ENCODE peak calls at places on chromosomes 5 and 9, in six cellular contexts. V, G, E, Q, H and P are unnamed samples.

GRCh38 chr5:81626524-81626923 is 124.4 kb downstream of the SSBP2 start:
- DNase-seq in V (peak; percentile 67), G (peak; percentile 93), E (no peak), Q (no peak), H (peak; percentile 92), P (no peak)

GRCh38 chr5:1522601-1523479 is 920 bp downstream of the LPCAT1 start:
- DNase-seq in V (no peak), G (peak; percentile 41), E (no peak), Q (peak; percentile 38), H (peak; percentile 18), P (no peak)

GRCh38 chr9:129108805-129109370 is 1.7 kb downstream of the CRAT start:
- DNase-seq in V (peak; percentile 66), G (no peak), E (no peak), Q (no peak), H (no peak), P (no peak)

GRCh38 chr5:14364096-14364495 is 217.5 kb upstream of the OTULINL start:
- DNase-seq in V (peak; percentile 5), G (peak; percentile 22), E (no peak), Q (no peak), H (no peak), P (peak; percentile 60)

GRCh38 chr9:23825700-23826099 is 340 bp downstream of the ELAVL2 start:
- DNase-seq in V (peak; percentile 17), G (no peak), E (no peak), Q (no peak), H (no peak), P (no peak)

GRCh38 chr5:39670955-39671354 is 246.2 kb upstream of the DAB2 start:
- DNase-seq in V (no peak), G (no peak), E (no peak), Q (no peak), H (no peak), P (no peak)

GRCh38 chr5:134209477-134210240 is 16.2 kb downstream of the PPP2CA start:
- DNase-seq in V (no peak), G (no peak), E (no peak), Q (no peak), H (no peak), P (no peak)

GRCh38 chr9:133107245-133107722 is 13.8 kb downstream of the RALGDS start:
- DNase-seq in V (no peak), G (no peak), E (no peak), Q (no peak), H (no peak), P (no peak)

GRCh38 chr9:4665357-4665756 is 923 bp downstream of the SPATA6L start:
- DNase-seq in V (peak; percentile 87), G (peak; percentile 40), E (no peak), Q (peak; percentile 21), H (no peak), P (no peak)

GRCh38 chr5:151048526-151048925 is 28.1 kb downstream of the GPX3 start:
- DNase-seq in V (peak; percentile 60), G (peak; percentile 57), E (no peak), Q (no peak), H (no peak), P (no peak)

GRCh38 chr5:58135571-58136335 is 324.1 kb downstream of the PLK2 start:
- DNase-seq in V (peak; percentile 36), G (peak; percentile 81), E (no peak), Q (no peak), H (peak; percentile 80), P (no peak)

GRCh38 chr5:135826994-135827671 is 7.3 kb upstream of the SLC25A48 start:
- DNase-seq in V (no peak), G (no peak), E (no peak), Q (no peak), H (no peak), P (no peak)

GRCh38 chr5:117318528-117318927 is 743.9 kb upstream of the SEMA6A start:
- DNase-seq in V (no peak), G (no peak), E (no peak), Q (no peak), H (no peak), P (no peak)

GRCh38 chr5:116002116-116002906 is 30.0 kb upstream of the ARL14EPL start:
- DNase-seq in V (peak; percentile 16), G (peak; percentile 20), E (no peak), Q (no peak), H (peak; percentile 15), P (no peak)

GRCh38 chr9:133375724-133376654 is at the start of the genes STKLD1 and SURF4:
- DNase-seq in V (peak; percentile 96), G (peak; percentile 96), E (peak; percentile 95), Q (peak; percentile 100), H (peak; percentile 96), P (peak; percentile 92)

GRCh38 chr5:181224390-181225234 is 1.5 kb downstream of the TRIM41 start:
- DNase-seq in V (no peak), G (no peak), E (no peak), Q (no peak), H (no peak), P (peak; percentile 45)

GRCh38 chr9:108104991-108105390 is 615.4 kb upstream of the KLF4 start:
- DNase-seq in V (no peak), G (no peak), E (no peak), Q (no peak), H (no peak), P (no peak)

GRCh38 chr9:124399323-124399962 is 15.8 kb downstream of the PSMB7 start:
- DNase-seq in V (no peak), G (peak; percentile 51), E (no peak), Q (no peak), H (peak; percentile 63), P (no peak)

GRCh38 chr9:35070823-35071813 is 1.3 kb downstream of the VCP start:
- DNase-seq in V (peak; percentile 24), G (peak; percentile 61), E (no peak), Q (no peak), H (peak; percentile 31), P (no peak)

GRCh38 chr5:16856531-16856930 is 79.6 kb downstream of the MYO10 start:
- DNase-seq in V (peak; percentile 97), G (peak; percentile 92), E (no peak), Q (no peak), H (peak; percentile 87), P (no peak)

GRCh38 chr9:12775373-12775962 is 648 bp downstream of the LURAP1L start:
- DNase-seq in V (no peak), G (peak; percentile 39), E (no peak), Q (peak; percentile 41), H (peak; percentile 24), P (no peak)

GRCh38 chr9:37994639-37995347 is 74.2 kb downstream of the SHB start:
- DNase-seq in V (peak; percentile 72), G (peak; percentile 87), E (no peak), Q (no peak), H (peak; percentile 78), P (no peak)

GRCh38 chr5:103461223-103461622 is 101.4 kb downstream of the NUDT12 start:
- DNase-seq in V (peak; percentile 5), G (peak; percentile 94), E (no peak), Q (no peak), H (peak; percentile 95), P (no peak)

GRCh38 chr9:89149726-89150125 is 28.9 kb downstream of the SHC3 start:
- DNase-seq in V (peak; percentile 50), G (peak; percentile 87), E (no peak), Q (no peak), H (peak; percentile 71), P (no peak)

GRCh38 chr5:32147959-32148358 is 26.2 kb downstream of the GOLPH3 start:
- DNase-seq in V (no peak), G (no peak), E (no peak), Q (no peak), H (no peak), P (no peak)

GRCh38 chr5:40798012-40798855 is at the start of gene PRKAA1:
- DNase-seq in V (peak; percentile 85), G (peak; percentile 91), E (peak; percentile 90), Q (peak; percentile 96), H (peak; percentile 90), P (peak; percentile 87)

GRCh38 chr5:74325866-74326265 is 314.7 kb downstream of the ENC1 start:
- DNase-seq in V (peak; percentile 39), G (peak; percentile 62), E (no peak), Q (no peak), H (peak; percentile 60), P (no peak)

GRCh38 chr5:158769702-158770101 is 330.0 kb downstream of the EBF1 start:
- DNase-seq in V (no peak), G (no peak), E (no peak), Q (peak; percentile 23), H (no peak), P (no peak)

GRCh38 chr9:34097865-34098264 is 28.6 kb downstream of the DCAF12 start:
- DNase-seq in V (no peak), G (no peak), E (no peak), Q (no peak), H (no peak), P (no peak)

GRCh38 chr9:3526903-3527652 is 1.3 kb upstream of the RFX3 start:
- DNase-seq in V (peak; percentile 33), G (peak; percentile 35), E (no peak), Q (peak; percentile 27), H (peak; percentile 30), P (no peak)